ENCODE peak calls at places on chromosomes 3 and 15, in seven cellular contexts. One of them, this sample, is unnamed. For H3K27me3 and H3K4me1, the result is how much of the 10 kb centered on the place peaks cover.

GRCh38 chr3:187765342-187765741 is 20.1 kb upstream of the BCL6 start:
- DNase-seq in fibroblast of lung: peak
- DNase-seq in endodermal cell: no peak
- DNase-seq in heart left ventricle: no peak
- DNase-seq in astrocyte: peak
- DNase-seq in CD8-positive, alpha-beta T cell: no peak
- DNase-seq in aorta: no peak
- DNase-seq in this sample: no peak

GRCh38 chr3:49173792-49174170 is 2.4 kb downstream of the KLHDC8B start:
- DNase-seq in endodermal cell: no peak
- DNase-seq in aorta: no peak
- DNase-seq in CD8-positive, alpha-beta T cell: no peak
- DNase-seq in fibroblast of lung: no peak
- DNase-seq in astrocyte: peak
- DNase-seq in heart left ventricle: peak
- DNase-seq in this sample: no peak

GRCh38 chr3:164486150-164486549 is 592.1 kb downstream of the SI start:
- DNase-seq in fibroblast of lung: no peak
- DNase-seq in aorta: no peak
- DNase-seq in astrocyte: no peak
- DNase-seq in heart left ventricle: no peak
- DNase-seq in CD8-positive, alpha-beta T cell: no peak
- DNase-seq in endodermal cell: no peak
- DNase-seq in this sample: no peak

GRCh38 chr3:8869613-8870012 is 93.7 kb downstream of the RAD18 start:
- DNase-seq in heart left ventricle: no peak
- DNase-seq in CD8-positive, alpha-beta T cell: no peak
- DNase-seq in aorta: no peak
- DNase-seq in endodermal cell: no peak
- DNase-seq in fibroblast of lung: peak
- DNase-seq in astrocyte: peak
- DNase-seq in this sample: peak

GRCh38 chr3:134840459-134840858 is 45.4 kb downstream of the EPHB1 start:
- DNase-seq in fibroblast of lung: no peak
- DNase-seq in astrocyte: no peak
- DNase-seq in endodermal cell: no peak
- DNase-seq in aorta: no peak
- DNase-seq in CD8-positive, alpha-beta T cell: no peak
- DNase-seq in heart left ventricle: no peak
- DNase-seq in this sample: no peak

GRCh38 chr15:39363761-39364586 is 216.9 kb upstream of the THBS1 start:
- DNase-seq in heart left ventricle: no peak
- DNase-seq in endodermal cell: no peak
- DNase-seq in astrocyte: peak
- DNase-seq in fibroblast of lung: peak
- DNase-seq in CD8-positive, alpha-beta T cell: no peak
- DNase-seq in aorta: no peak
- DNase-seq in this sample: no peak

GRCh38 chr15:64501396-64501716 is 41.0 kb downstream of the ZNF609 start:
- DNase-seq in astrocyte: no peak
- DNase-seq in fibroblast of lung: no peak
- DNase-seq in endodermal cell: no peak
- DNase-seq in heart left ventricle: no peak
- DNase-seq in CD8-positive, alpha-beta T cell: no peak
- DNase-seq in aorta: no peak
- DNase-seq in this sample: no peak

GRCh38 chr3:187281191-187281714 is 10.3 kb downstream of the MASP1 start:
- DNase-seq in astrocyte: peak
- DNase-seq in CD8-positive, alpha-beta T cell: no peak
- DNase-seq in endodermal cell: peak
- DNase-seq in fibroblast of lung: peak
- DNase-seq in aorta: no peak
- DNase-seq in heart left ventricle: no peak
- DNase-seq in this sample: no peak

GRCh38 chr15:74390552-74391288 is 23.3 kb upstream of the CYP11A1 start:
- DNase-seq in aorta: no peak
- DNase-seq in endodermal cell: no peak
- DNase-seq in astrocyte: no peak
- DNase-seq in heart left ventricle: no peak
- DNase-seq in fibroblast of lung: no peak
- DNase-seq in CD8-positive, alpha-beta T cell: no peak
- DNase-seq in this sample: no peak

GRCh38 chr3:195240171-195240701 is 30.7 kb downstream of the XXYLT1 start:
- DNase-seq in heart left ventricle: peak
- DNase-seq in aorta: peak
- DNase-seq in fibroblast of lung: no peak
- DNase-seq in endodermal cell: peak
- DNase-seq in astrocyte: no peak
- DNase-seq in CD8-positive, alpha-beta T cell: no peak
- DNase-seq in this sample: no peak

GRCh38 chr3:100136921-100137320 is 22.6 kb upstream of the FILIP1L start:
- DNase-seq in aorta: no peak
- DNase-seq in fibroblast of lung: peak
- DNase-seq in endodermal cell: no peak
- DNase-seq in heart left ventricle: peak
- DNase-seq in CD8-positive, alpha-beta T cell: no peak
- DNase-seq in astrocyte: no peak
- DNase-seq in this sample: no peak

GRCh38 chr3:51904034-51904823 is 1.1 kb upstream of the IQCF1 start:
- DNase-seq in CD8-positive, alpha-beta T cell: no peak
- DNase-seq in fibroblast of lung: no peak
- DNase-seq in endodermal cell: no peak
- DNase-seq in astrocyte: no peak
- DNase-seq in heart left ventricle: no peak
- DNase-seq in aorta: no peak
- DNase-seq in this sample: no peak

GRCh38 chr3:127690823-127691452 is 18.2 kb downstream of the ABTB1 start:
- DNase-seq in endodermal cell: peak
- DNase-seq in astrocyte: peak
- DNase-seq in CD8-positive, alpha-beta T cell: no peak
- DNase-seq in aorta: peak
- DNase-seq in fibroblast of lung: peak
- DNase-seq in heart left ventricle: no peak
- DNase-seq in this sample: peak

GRCh38 chr15:101068523-101068960 is 149.4 kb downstream of the LRRK1 start:
- DNase-seq in fibroblast of lung: no peak
- DNase-seq in CD8-positive, alpha-beta T cell: no peak
- DNase-seq in astrocyte: peak
- DNase-seq in heart left ventricle: peak
- DNase-seq in endodermal cell: no peak
- DNase-seq in aorta: peak
- DNase-seq in this sample: peak

GRCh38 chr3:346186-346585 is 149.6 kb downstream of the CHL1 start:
- DNase-seq in heart left ventricle: no peak
- DNase-seq in aorta: no peak
- DNase-seq in CD8-positive, alpha-beta T cell: no peak
- DNase-seq in fibroblast of lung: peak
- DNase-seq in endodermal cell: no peak
- DNase-seq in astrocyte: peak
- DNase-seq in this sample: no peak

GRCh38 chr15:41940441-41940857 is 31.9 kb downstream of the EHD4 start:
- DNase-seq in heart left ventricle: no peak
- DNase-seq in endodermal cell: peak
- DNase-seq in fibroblast of lung: peak
- DNase-seq in astrocyte: peak
- DNase-seq in aorta: no peak
- DNase-seq in CD8-positive, alpha-beta T cell: peak
- DNase-seq in this sample: no peak

GRCh38 chr3:45119824-45120614 is 26.2 kb downstream of the CDCP1 start:
- DNase-seq in fibroblast of lung: peak
- DNase-seq in aorta: no peak
- DNase-seq in astrocyte: no peak
- DNase-seq in CD8-positive, alpha-beta T cell: no peak
- DNase-seq in endodermal cell: no peak
- DNase-seq in heart left ventricle: no peak
- DNase-seq in this sample: no peak

GRCh38 chr3:195558602-195559001 is 15.5 kb upstream of the PPP1R2 start:
- DNase-seq in endodermal cell: peak
- DNase-seq in aorta: no peak
- DNase-seq in fibroblast of lung: peak
- DNase-seq in astrocyte: no peak
- DNase-seq in heart left ventricle: no peak
- DNase-seq in CD8-positive, alpha-beta T cell: peak
- DNase-seq in this sample: no peak

GRCh38 chr15:96353378-96353930 is 23.0 kb downstream of the NR2F2 start:
- DNase-seq in aorta: no peak
- DNase-seq in fibroblast of lung: no peak
- DNase-seq in astrocyte: no peak
- DNase-seq in CD8-positive, alpha-beta T cell: no peak
- DNase-seq in heart left ventricle: no peak
- DNase-seq in endodermal cell: no peak
- DNase-seq in this sample: no peak
- H3K27me3 ChIP-seq in aorta: under half
- H3K27me3 ChIP-seq in fibroblast of lung: under half
- H3K27me3 ChIP-seq in astrocyte: under half
- H3K27me3 ChIP-seq in CD8-positive, alpha-beta T cell: half or more
- H3K27me3 ChIP-seq in heart left ventricle: under half
- H3K27me3 ChIP-seq in endodermal cell: half or more
- H3K27me3 ChIP-seq in this sample: under half

DNA sequence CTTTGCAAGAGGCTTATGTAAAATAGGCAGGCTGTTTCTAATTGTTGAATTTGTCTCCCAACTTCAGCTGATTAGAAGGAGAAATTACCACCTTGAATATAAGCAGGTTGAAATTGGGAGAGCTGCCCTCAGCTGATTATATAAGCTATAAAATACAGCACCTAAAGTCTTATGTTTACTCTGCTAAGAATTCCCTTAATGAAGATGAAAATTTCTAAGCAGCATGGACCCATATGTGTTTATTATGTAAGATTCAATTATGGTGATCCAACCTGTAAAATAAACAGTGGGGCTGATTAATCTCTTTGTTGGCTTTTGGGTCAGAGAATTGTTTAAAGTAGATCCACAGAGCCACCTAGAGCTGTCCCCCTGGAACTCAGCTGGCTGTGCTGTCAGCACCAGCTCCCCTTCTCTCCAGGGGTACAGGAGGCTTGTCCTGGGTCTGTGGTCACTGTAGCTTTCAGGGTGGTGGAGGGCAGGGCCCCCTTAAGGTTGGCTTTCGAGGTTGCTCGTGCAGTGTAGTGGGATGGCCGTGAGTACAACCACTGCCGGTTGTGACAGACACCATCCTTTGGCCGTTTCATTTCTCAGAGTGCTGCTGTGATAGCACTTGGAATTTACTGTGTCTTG is 9.5 kb downstream of the SLCO3A1 start:
- DNase-seq in CD8-positive, alpha-beta T cell: no peak
- DNase-seq in aorta: no peak
- DNase-seq in endodermal cell: no peak
- DNase-seq in astrocyte: no peak
- DNase-seq in fibroblast of lung: no peak
- DNase-seq in heart left ventricle: no peak
- DNase-seq in this sample: no peak
- H3K4me1 ChIP-seq in CD8-positive, alpha-beta T cell: half or more
- H3K4me1 ChIP-seq in aorta: under half
- H3K4me1 ChIP-seq in endodermal cell: under half
- H3K4me1 ChIP-seq in astrocyte: under half
- H3K4me1 ChIP-seq in fibroblast of lung: under half
- H3K4me1 ChIP-seq in heart left ventricle: under half
- H3K4me1 ChIP-seq in this sample: under half

DNA sequence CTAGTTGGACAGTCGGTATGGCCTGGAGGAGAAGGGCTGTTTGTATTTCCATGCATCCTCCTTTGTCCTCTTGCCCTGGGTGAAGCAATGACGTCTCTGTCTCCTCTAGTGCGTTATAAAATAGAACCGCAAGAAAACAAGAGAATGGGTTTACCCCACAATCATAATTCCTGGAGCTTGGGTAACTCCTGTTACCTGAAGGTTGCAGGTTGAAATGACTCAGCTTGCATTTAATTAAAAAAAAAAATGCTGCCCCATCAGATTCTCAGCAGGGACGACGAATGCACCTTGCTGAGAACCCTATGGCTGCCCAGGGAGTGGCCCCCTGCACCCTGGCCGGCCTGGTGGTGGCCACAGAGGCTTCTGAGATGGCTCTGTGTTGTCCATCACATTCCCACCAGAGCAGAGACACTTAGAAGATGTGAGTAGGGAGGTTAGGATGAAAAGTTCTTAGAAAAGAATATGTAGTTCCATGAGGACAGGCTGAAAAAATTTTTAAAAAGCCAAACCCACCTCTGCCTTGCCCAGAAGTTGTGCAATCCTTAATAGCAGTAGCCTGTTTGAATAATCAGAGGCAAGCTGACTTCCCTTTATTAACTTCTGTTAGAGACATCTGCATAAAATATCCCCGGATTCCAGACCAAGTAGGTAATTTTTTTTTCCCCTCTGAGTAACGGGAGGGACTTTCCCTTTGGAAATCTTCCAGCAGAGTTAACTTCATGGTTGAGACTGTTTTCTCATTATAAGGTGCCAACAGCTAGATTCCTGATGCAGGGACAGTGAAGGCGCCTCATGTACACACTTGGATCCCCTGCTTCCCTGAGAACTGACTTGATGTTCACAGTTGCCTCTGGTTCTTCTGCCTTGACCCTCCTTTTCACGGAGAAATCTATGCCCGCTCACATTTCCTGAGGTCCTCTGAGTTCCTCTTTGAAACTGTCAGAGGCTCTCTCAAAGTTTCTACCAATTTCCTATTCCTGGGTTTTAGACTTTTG is 227.9 kb upstream of the BHLHE40 start:
- DNase-seq in fibroblast of lung: peak
- DNase-seq in endodermal cell: no peak
- DNase-seq in CD8-positive, alpha-beta T cell: no peak
- DNase-seq in aorta: no peak
- DNase-seq in heart left ventricle: no peak
- DNase-seq in astrocyte: peak
- DNase-seq in this sample: no peak
- H3K27ac ChIP-seq in fibroblast of lung: no peak
- H3K27ac ChIP-seq in endodermal cell: no peak
- H3K27ac ChIP-seq in CD8-positive, alpha-beta T cell: no peak
- H3K27ac ChIP-seq in aorta: no peak
- H3K27ac ChIP-seq in heart left ventricle: peak
- H3K27ac ChIP-seq in astrocyte: peak
- H3K27ac ChIP-seq in this sample: peak

DNA sequence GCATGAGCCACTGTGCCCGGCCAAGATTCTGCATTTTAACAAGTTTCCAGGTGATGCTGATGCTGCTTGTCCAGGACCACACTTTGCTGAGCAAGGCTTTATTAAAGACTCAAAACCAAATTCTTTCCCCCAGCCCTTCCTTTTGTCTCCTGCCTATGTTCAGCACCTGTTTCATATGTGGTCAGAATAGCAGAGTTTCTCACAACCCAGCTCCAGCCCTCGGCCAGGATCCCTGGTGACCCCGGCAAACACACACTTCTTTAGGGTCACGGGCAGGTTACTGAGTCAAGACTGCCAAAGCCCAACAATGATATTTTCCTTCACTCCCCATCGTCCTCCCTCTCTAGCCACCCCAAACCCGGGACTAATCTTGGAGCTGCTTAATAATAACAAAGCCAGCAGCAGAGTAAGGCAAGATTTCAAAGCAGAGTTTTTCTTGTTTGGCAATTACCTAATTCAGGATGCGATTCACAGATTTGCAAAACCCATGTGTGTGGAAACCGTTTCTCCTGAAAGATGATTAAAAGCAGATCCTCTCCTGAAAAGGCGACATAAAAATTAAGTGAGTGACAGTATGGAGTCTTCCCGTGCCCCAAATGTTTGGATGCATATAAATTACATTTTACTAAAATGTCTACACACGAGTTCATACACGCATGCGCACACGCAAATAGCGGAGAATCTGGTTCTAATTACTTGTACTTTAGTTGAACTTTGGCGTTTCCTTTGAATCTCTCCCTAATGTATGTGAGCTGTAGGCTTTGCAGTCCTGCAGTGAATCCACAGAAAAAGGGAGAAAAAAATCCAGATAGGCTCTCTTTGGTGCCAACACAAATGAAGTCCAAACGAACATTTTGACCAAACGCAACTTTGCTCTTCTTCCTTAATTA is 25.7 kb downstream of the RARB start:
- DNase-seq in endodermal cell: no peak
- DNase-seq in astrocyte: no peak
- DNase-seq in heart left ventricle: no peak
- DNase-seq in aorta: no peak
- DNase-seq in fibroblast of lung: peak
- DNase-seq in CD8-positive, alpha-beta T cell: no peak
- DNase-seq in this sample: no peak
- H3K27me3 ChIP-seq in endodermal cell: under half
- H3K27me3 ChIP-seq in astrocyte: under half
- H3K27me3 ChIP-seq in heart left ventricle: under half
- H3K27me3 ChIP-seq in aorta: under half
- H3K27me3 ChIP-seq in fibroblast of lung: under half
- H3K27me3 ChIP-seq in CD8-positive, alpha-beta T cell: under half
- H3K27me3 ChIP-seq in this sample: under half